ENCODE peak calls at places on chromosomes 3 and 15, in four cellular contexts. R is HEK293T, V is HT1080, F is AG09309. N is an unnamed sample.

GRCh38 chr3:190443257-190443656 is 6.4 kb downstream of the TMEM207 start:
- DNase-seq in R (no peak), V (peak), F (no peak), N (no peak)

GRCh38 chr3:85710490-85710889 is 751.7 kb downstream of the CADM2 start:
- DNase-seq in R (no peak), V (peak), F (no peak), N (no peak)

GRCh38 chr15:95149036-95149435 is 917.7 kb downstream of the MCTP2 start:
- DNase-seq in R (no peak), V (no peak), F (no peak), N (no peak)

GRCh38 chr3:8603115-8603710 is 41.4 kb downstream of the SSUH2 start:
- DNase-seq in R (no peak), V (no peak), F (no peak), N (no peak)

GRCh38 chr15:70646169-70646568 is 117.2 kb downstream of the UACA start:
- DNase-seq in R (no peak), V (no peak), F (no peak), N (no peak)

GRCh38 chr3:133023301-133023830 is 14.8 kb upstream of the TMEM108 start:
- DNase-seq in R (no peak), V (no peak), F (no peak), N (no peak)

GRCh38 chr3:127831723-127832172 is 9.4 kb upstream of the MGLL start:
- DNase-seq in R (peak), V (peak), F (no peak), N (no peak)

GRCh38 chr3:152156880-152157279 is 111.8 kb upstream of the MBNL1 start:
- DNase-seq in R (no peak), V (no peak), F (no peak), N (no peak)

GRCh38 chr3:117645561-117646242 is 936.1 kb downstream of the TUSC7 start:
- DNase-seq in R (no peak), V (peak), F (no peak), N (no peak)

GRCh38 chr15:31303434-31304073 is 23.1 kb upstream of the KLF13 start:
- DNase-seq in R (peak), V (no peak), F (no peak), N (no peak)

GRCh38 chr3:197711973-197712707 is 24.6 kb downstream of the RUBCN start:
- DNase-seq in R (peak), V (peak), F (peak), N (peak)

N was measured in NCI-H2171 treated with DMSO at 0.1 percent for 48 hours.